ENCODE peak calls at places on chromosome 5, in nine cellular contexts. One of them, this sample, is unnamed.

GRCh38 chr5:67248703-67249589 is 52.3 kb upstream of the CD180 start:
- DNase-seq in SJSA1: no peak
- DNase-seq in HT1080: no peak
- DNase-seq in activated gamma-delta T cell treated with anti-CD3 and anti-CD28 coated beads, Interleukin-2, amount 50 U/mL, for 16 hours: no peak
- DNase-seq in activated naive CD8-positive, alpha-beta T cell treated with anti-CD3 and anti-CD28 coated beads for 36 hours: no peak
- DNase-seq in CD4-positive, alpha-beta T cell: no peak
- DNase-seq in A549: no peak
- DNase-seq in NCI-H524 treated with DMSO at 0.1 percent for 48 hours: no peak
- DNase-seq in H9: no peak
- DNase-seq in this sample: no peak

GRCh38 chr5:131264453-131265200 is 774 bp downstream of the CDC42SE2 start:
- DNase-seq in HT1080: peak; percentile 15
- DNase-seq in NCI-H524 treated with DMSO at 0.1 percent for 48 hours: no peak
- DNase-seq in CD4-positive, alpha-beta T cell: peak; percentile 51
- DNase-seq in A549: no peak
- DNase-seq in SJSA1: no peak
- DNase-seq in H9: peak; percentile 49
- DNase-seq in activated naive CD8-positive, alpha-beta T cell treated with anti-CD3 and anti-CD28 coated beads for 36 hours: peak; percentile 37
- DNase-seq in activated gamma-delta T cell treated with anti-CD3 and anti-CD28 coated beads, Interleukin-2, amount 50 U/mL, for 16 hours: no peak
- DNase-seq in this sample: no peak

GRCh38 chr5:179403426-179404147 is 58.3 kb upstream of the ADAMTS2 start:
- DNase-seq in NCI-H524 treated with DMSO at 0.1 percent for 48 hours: no peak
- DNase-seq in activated naive CD8-positive, alpha-beta T cell treated with anti-CD3 and anti-CD28 coated beads for 36 hours: no peak
- DNase-seq in SJSA1: peak; percentile 45
- DNase-seq in activated gamma-delta T cell treated with anti-CD3 and anti-CD28 coated beads, Interleukin-2, amount 50 U/mL, for 16 hours: no peak
- DNase-seq in CD4-positive, alpha-beta T cell: no peak
- DNase-seq in HT1080: no peak
- DNase-seq in A549: no peak
- DNase-seq in H9: peak; percentile 4
- DNase-seq in this sample: no peak

GRCh38 chr5:137735531-137736284 is at the start of gene KLHL3:
- DNase-seq in A549: no peak
- DNase-seq in H9: peak; percentile 95
- DNase-seq in CD4-positive, alpha-beta T cell: peak; percentile 47
- DNase-seq in activated gamma-delta T cell treated with anti-CD3 and anti-CD28 coated beads, Interleukin-2, amount 50 U/mL, for 16 hours: no peak
- DNase-seq in activated naive CD8-positive, alpha-beta T cell treated with anti-CD3 and anti-CD28 coated beads for 36 hours: peak; percentile 47
- DNase-seq in NCI-H524 treated with DMSO at 0.1 percent for 48 hours: no peak
- DNase-seq in HT1080: no peak
- DNase-seq in SJSA1: no peak
- DNase-seq in this sample: no peak

GRCh38 chr5:122498163-122498562 is 186.1 kb downstream of the SNCAIP start:
- DNase-seq in HT1080: no peak
- DNase-seq in activated naive CD8-positive, alpha-beta T cell treated with anti-CD3 and anti-CD28 coated beads for 36 hours: no peak
- DNase-seq in CD4-positive, alpha-beta T cell: no peak
- DNase-seq in A549: no peak
- DNase-seq in NCI-H524 treated with DMSO at 0.1 percent for 48 hours: no peak
- DNase-seq in SJSA1: no peak
- DNase-seq in activated gamma-delta T cell treated with anti-CD3 and anti-CD28 coated beads, Interleukin-2, amount 50 U/mL, for 16 hours: no peak
- DNase-seq in H9: peak; percentile 76
- DNase-seq in this sample: no peak

GRCh38 chr5:41097642-41098041 is 26.5 kb upstream of the MROH2B start:
- DNase-seq in activated gamma-delta T cell treated with anti-CD3 and anti-CD28 coated beads, Interleukin-2, amount 50 U/mL, for 16 hours: no peak
- DNase-seq in H9: no peak
- DNase-seq in HT1080: no peak
- DNase-seq in A549: no peak
- DNase-seq in NCI-H524 treated with DMSO at 0.1 percent for 48 hours: no peak
- DNase-seq in CD4-positive, alpha-beta T cell: no peak
- DNase-seq in SJSA1: no peak
- DNase-seq in activated naive CD8-positive, alpha-beta T cell treated with anti-CD3 and anti-CD28 coated beads for 36 hours: no peak
- DNase-seq in this sample: no peak

GRCh38 chr5:9932770-9933169 is 302.6 kb upstream of the TAS2R1 start:
- DNase-seq in HT1080: peak; percentile 81
- DNase-seq in SJSA1: no peak
- DNase-seq in activated naive CD8-positive, alpha-beta T cell treated with anti-CD3 and anti-CD28 coated beads for 36 hours: no peak
- DNase-seq in CD4-positive, alpha-beta T cell: no peak
- DNase-seq in NCI-H524 treated with DMSO at 0.1 percent for 48 hours: no peak
- DNase-seq in activated gamma-delta T cell treated with anti-CD3 and anti-CD28 coated beads, Interleukin-2, amount 50 U/mL, for 16 hours: no peak
- DNase-seq in H9: no peak
- DNase-seq in A549: no peak
- DNase-seq in this sample: no peak

GRCh38 chr5:34881246-34881645 is 34.1 kb downstream of the RAD1 start:
- DNase-seq in H9: no peak
- DNase-seq in CD4-positive, alpha-beta T cell: no peak
- DNase-seq in activated naive CD8-positive, alpha-beta T cell treated with anti-CD3 and anti-CD28 coated beads for 36 hours: no peak
- DNase-seq in HT1080: no peak
- DNase-seq in NCI-H524 treated with DMSO at 0.1 percent for 48 hours: no peak
- DNase-seq in A549: no peak
- DNase-seq in activated gamma-delta T cell treated with anti-CD3 and anti-CD28 coated beads, Interleukin-2, amount 50 U/mL, for 16 hours: no peak
- DNase-seq in SJSA1: no peak
- DNase-seq in this sample: no peak

GRCh38 chr5:171610053-171610452 is 175.6 kb upstream of the SMIM23 start:
- DNase-seq in NCI-H524 treated with DMSO at 0.1 percent for 48 hours: no peak
- DNase-seq in HT1080: no peak
- DNase-seq in CD4-positive, alpha-beta T cell: no peak
- DNase-seq in activated naive CD8-positive, alpha-beta T cell treated with anti-CD3 and anti-CD28 coated beads for 36 hours: no peak
- DNase-seq in A549: no peak
- DNase-seq in H9: no peak
- DNase-seq in SJSA1: no peak
- DNase-seq in activated gamma-delta T cell treated with anti-CD3 and anti-CD28 coated beads, Interleukin-2, amount 50 U/mL, for 16 hours: no peak
- DNase-seq in this sample: no peak

GRCh38 chr5:91302335-91302734 is 80.8 kb downstream of the ARRDC3 start:
- DNase-seq in CD4-positive, alpha-beta T cell: no peak
- DNase-seq in H9: no peak
- DNase-seq in activated naive CD8-positive, alpha-beta T cell treated with anti-CD3 and anti-CD28 coated beads for 36 hours: no peak
- DNase-seq in SJSA1: no peak
- DNase-seq in NCI-H524 treated with DMSO at 0.1 percent for 48 hours: no peak
- DNase-seq in activated gamma-delta T cell treated with anti-CD3 and anti-CD28 coated beads, Interleukin-2, amount 50 U/mL, for 16 hours: no peak
- DNase-seq in HT1080: no peak
- DNase-seq in A549: no peak
- DNase-seq in this sample: no peak

GRCh38 chr5:129906177-129906887 is 2.1 kb downstream of the CHSY3 start:
- DNase-seq in activated gamma-delta T cell treated with anti-CD3 and anti-CD28 coated beads, Interleukin-2, amount 50 U/mL, for 16 hours: no peak
- DNase-seq in CD4-positive, alpha-beta T cell: no peak
- DNase-seq in activated naive CD8-positive, alpha-beta T cell treated with anti-CD3 and anti-CD28 coated beads for 36 hours: no peak
- DNase-seq in HT1080: peak; percentile 56
- DNase-seq in H9: peak; percentile 39
- DNase-seq in NCI-H524 treated with DMSO at 0.1 percent for 48 hours: no peak
- DNase-seq in SJSA1: no peak
- DNase-seq in A549: no peak
- DNase-seq in this sample: no peak

GRCh38 chr5:132836852-132837251 is 6.4 kb upstream of the SHROOM1 start:
- DNase-seq in H9: no peak
- DNase-seq in SJSA1: no peak
- DNase-seq in activated gamma-delta T cell treated with anti-CD3 and anti-CD28 coated beads, Interleukin-2, amount 50 U/mL, for 16 hours: no peak
- DNase-seq in activated naive CD8-positive, alpha-beta T cell treated with anti-CD3 and anti-CD28 coated beads for 36 hours: no peak
- DNase-seq in A549: no peak
- DNase-seq in CD4-positive, alpha-beta T cell: no peak
- DNase-seq in HT1080: no peak
- DNase-seq in NCI-H524 treated with DMSO at 0.1 percent for 48 hours: no peak
- DNase-seq in this sample: no peak

GRCh38 chr5:141903261-141903660 is 20.4 kb upstream of the DELE1 start:
- DNase-seq in activated gamma-delta T cell treated with anti-CD3 and anti-CD28 coated beads, Interleukin-2, amount 50 U/mL, for 16 hours: no peak
- DNase-seq in H9: no peak
- DNase-seq in NCI-H524 treated with DMSO at 0.1 percent for 48 hours: no peak
- DNase-seq in activated naive CD8-positive, alpha-beta T cell treated with anti-CD3 and anti-CD28 coated beads for 36 hours: no peak
- DNase-seq in SJSA1: peak; percentile 22
- DNase-seq in A549: no peak
- DNase-seq in CD4-positive, alpha-beta T cell: no peak
- DNase-seq in HT1080: no peak
- DNase-seq in this sample: no peak

GRCh38 chr5:137365126-137365865 is 133.8 kb downstream of the SPOCK1 start:
- DNase-seq in NCI-H524 treated with DMSO at 0.1 percent for 48 hours: no peak
- DNase-seq in activated gamma-delta T cell treated with anti-CD3 and anti-CD28 coated beads, Interleukin-2, amount 50 U/mL, for 16 hours: no peak
- DNase-seq in CD4-positive, alpha-beta T cell: no peak
- DNase-seq in H9: no peak
- DNase-seq in A549: no peak
- DNase-seq in HT1080: no peak
- DNase-seq in activated naive CD8-positive, alpha-beta T cell treated with anti-CD3 and anti-CD28 coated beads for 36 hours: no peak
- DNase-seq in SJSA1: no peak
- DNase-seq in this sample: no peak

GRCh38 chr5:107985144-107985543 is 314.4 kb upstream of the EFNA5 start:
- DNase-seq in NCI-H524 treated with DMSO at 0.1 percent for 48 hours: no peak
- DNase-seq in HT1080: no peak
- DNase-seq in H9: no peak
- DNase-seq in A549: no peak
- DNase-seq in activated gamma-delta T cell treated with anti-CD3 and anti-CD28 coated beads, Interleukin-2, amount 50 U/mL, for 16 hours: no peak
- DNase-seq in CD4-positive, alpha-beta T cell: no peak
- DNase-seq in activated naive CD8-positive, alpha-beta T cell treated with anti-CD3 and anti-CD28 coated beads for 36 hours: no peak
- DNase-seq in SJSA1: no peak
- DNase-seq in this sample: no peak

GRCh38 chr5:111472579-111472978 is 39.8 kb downstream of the STARD4 start:
- DNase-seq in HT1080: no peak
- DNase-seq in H9: no peak
- DNase-seq in activated gamma-delta T cell treated with anti-CD3 and anti-CD28 coated beads, Interleukin-2, amount 50 U/mL, for 16 hours: no peak
- DNase-seq in A549: no peak
- DNase-seq in SJSA1: no peak
- DNase-seq in CD4-positive, alpha-beta T cell: no peak
- DNase-seq in activated naive CD8-positive, alpha-beta T cell treated with anti-CD3 and anti-CD28 coated beads for 36 hours: no peak
- DNase-seq in NCI-H524 treated with DMSO at 0.1 percent for 48 hours: no peak
- DNase-seq in this sample: no peak

GRCh38 chr5:74736759-74737158 is 30.2 kb downstream of the GFM2 start:
- DNase-seq in H9: no peak
- DNase-seq in activated gamma-delta T cell treated with anti-CD3 and anti-CD28 coated beads, Interleukin-2, amount 50 U/mL, for 16 hours: no peak
- DNase-seq in HT1080: no peak
- DNase-seq in activated naive CD8-positive, alpha-beta T cell treated with anti-CD3 and anti-CD28 coated beads for 36 hours: no peak
- DNase-seq in A549: no peak
- DNase-seq in CD4-positive, alpha-beta T cell: no peak
- DNase-seq in SJSA1: no peak
- DNase-seq in NCI-H524 treated with DMSO at 0.1 percent for 48 hours: no peak
- DNase-seq in this sample: no peak

GRCh38 chr5:59264641-59265245 is 628.8 kb downstream of the PDE4D start:
- DNase-seq in CD4-positive, alpha-beta T cell: no peak
- DNase-seq in H9: no peak
- DNase-seq in activated naive CD8-positive, alpha-beta T cell treated with anti-CD3 and anti-CD28 coated beads for 36 hours: no peak
- DNase-seq in NCI-H524 treated with DMSO at 0.1 percent for 48 hours: no peak
- DNase-seq in activated gamma-delta T cell treated with anti-CD3 and anti-CD28 coated beads, Interleukin-2, amount 50 U/mL, for 16 hours: no peak
- DNase-seq in SJSA1: no peak
- DNase-seq in A549: no peak
- DNase-seq in HT1080: no peak
- DNase-seq in this sample: no peak

GRCh38 chr5:142896325-142897007 is 126.3 kb downstream of the ARHGAP26 start:
- DNase-seq in NCI-H524 treated with DMSO at 0.1 percent for 48 hours: no peak
- DNase-seq in H9: no peak
- DNase-seq in A549: no peak
- DNase-seq in CD4-positive, alpha-beta T cell: no peak
- DNase-seq in activated naive CD8-positive, alpha-beta T cell treated with anti-CD3 and anti-CD28 coated beads for 36 hours: no peak
- DNase-seq in SJSA1: no peak
- DNase-seq in activated gamma-delta T cell treated with anti-CD3 and anti-CD28 coated beads, Interleukin-2, amount 50 U/mL, for 16 hours: no peak
- DNase-seq in HT1080: no peak
- DNase-seq in this sample: no peak

GRCh38 chr5:133967124-133967523 is 1.3 kb downstream of the C5orf15 start:
- DNase-seq in H9: no peak
- DNase-seq in activated gamma-delta T cell treated with anti-CD3 and anti-CD28 coated beads, Interleukin-2, amount 50 U/mL, for 16 hours: no peak
- DNase-seq in A549: no peak
- DNase-seq in CD4-positive, alpha-beta T cell: no peak
- DNase-seq in HT1080: no peak
- DNase-seq in NCI-H524 treated with DMSO at 0.1 percent for 48 hours: no peak
- DNase-seq in activated naive CD8-positive, alpha-beta T cell treated with anti-CD3 and anti-CD28 coated beads for 36 hours: no peak
- DNase-seq in SJSA1: peak; percentile 51
- DNase-seq in this sample: no peak

GRCh38 chr5:57718155-57718554 is 235.5 kb upstream of the ACTBL2 start:
- DNase-seq in NCI-H524 treated with DMSO at 0.1 percent for 48 hours: no peak
- DNase-seq in A549: peak; percentile 41
- DNase-seq in activated naive CD8-positive, alpha-beta T cell treated with anti-CD3 and anti-CD28 coated beads for 36 hours: no peak
- DNase-seq in SJSA1: no peak
- DNase-seq in HT1080: peak; percentile 51
- DNase-seq in activated gamma-delta T cell treated with anti-CD3 and anti-CD28 coated beads, Interleukin-2, amount 50 U/mL, for 16 hours: no peak
- DNase-seq in CD4-positive, alpha-beta T cell: no peak
- DNase-seq in H9: no peak
- DNase-seq in this sample: no peak

GRCh38 chr5:135248801-135249231 is 150.2 kb downstream of the MACROH2A1 start:
- DNase-seq in SJSA1: peak; percentile 43
- DNase-seq in activated gamma-delta T cell treated with anti-CD3 and anti-CD28 coated beads, Interleukin-2, amount 50 U/mL, for 16 hours: no peak
- DNase-seq in HT1080: no peak
- DNase-seq in NCI-H524 treated with DMSO at 0.1 percent for 48 hours: no peak
- DNase-seq in H9: no peak
- DNase-seq in CD4-positive, alpha-beta T cell: peak; percentile 21
- DNase-seq in A549: no peak
- DNase-seq in activated naive CD8-positive, alpha-beta T cell treated with anti-CD3 and anti-CD28 coated beads for 36 hours: no peak
- DNase-seq in this sample: no peak

GRCh38 chr5:153542536-153542935 is 52.1 kb downstream of the GRIA1 start:
- DNase-seq in SJSA1: no peak
- DNase-seq in HT1080: peak; percentile 77
- DNase-seq in activated gamma-delta T cell treated with anti-CD3 and anti-CD28 coated beads, Interleukin-2, amount 50 U/mL, for 16 hours: no peak
- DNase-seq in CD4-positive, alpha-beta T cell: no peak
- DNase-seq in activated naive CD8-positive, alpha-beta T cell treated with anti-CD3 and anti-CD28 coated beads for 36 hours: no peak
- DNase-seq in NCI-H524 treated with DMSO at 0.1 percent for 48 hours: no peak
- DNase-seq in H9: no peak
- DNase-seq in A549: no peak
- DNase-seq in this sample: no peak

GRCh38 chr5:135851186-135851906 is 16.9 kb downstream of the SLC25A48 start:
- DNase-seq in NCI-H524 treated with DMSO at 0.1 percent for 48 hours: no peak
- DNase-seq in activated naive CD8-positive, alpha-beta T cell treated with anti-CD3 and anti-CD28 coated beads for 36 hours: no peak
- DNase-seq in A549: no peak
- DNase-seq in H9: no peak
- DNase-seq in HT1080: no peak
- DNase-seq in activated gamma-delta T cell treated with anti-CD3 and anti-CD28 coated beads, Interleukin-2, amount 50 U/mL, for 16 hours: no peak
- DNase-seq in CD4-positive, alpha-beta T cell: no peak
- DNase-seq in SJSA1: peak; percentile 34
- DNase-seq in this sample: no peak

This sample was measured in brain pericyte.